ENCODE peak calls at places on chromosomes 4 and X, in four cellular contexts. One of them, this sample, is unnamed.

GRCh38 chrX:319579-320125 is 1.1 kb upstream of the GTPBP6 start:
- DNase-seq in MM.1S: no peak
- DNase-seq in GM12865: no peak
- DNase-seq in cardiac fibroblast: no peak
- DNase-seq in this sample: no peak

GRCh38 chr4:47876310-47876709 is 38.1 kb downstream of the NFXL1 start:
- DNase-seq in MM.1S: no peak
- DNase-seq in GM12865: no peak
- DNase-seq in cardiac fibroblast: peak
- DNase-seq in this sample: no peak

GRCh38 chr4:106329027-106329618 is 12.8 kb downstream of the AIMP1 start:
- DNase-seq in MM.1S: peak
- DNase-seq in GM12865: peak
- DNase-seq in cardiac fibroblast: peak
- DNase-seq in this sample: peak

GRCh38 chr4:7807351-7807921 is 132.2 kb downstream of the AFAP1 start:
- DNase-seq in MM.1S: no peak
- DNase-seq in GM12865: no peak
- DNase-seq in cardiac fibroblast: peak
- DNase-seq in this sample: no peak

GRCh38 chr4:20299515-20299914 is 47.8 kb downstream of the SLIT2 start:
- DNase-seq in MM.1S: peak
- DNase-seq in GM12865: peak
- DNase-seq in cardiac fibroblast: peak
- DNase-seq in this sample: no peak

GRCh38 chrX:153805436-153805835 is 11.0 kb downstream of the SSR4 start:
- DNase-seq in MM.1S: no peak
- DNase-seq in GM12865: no peak
- DNase-seq in cardiac fibroblast: no peak
- DNase-seq in this sample: no peak

GRCh38 chr4:153950100-153950979 is 161.5 kb upstream of the SFRP2 start:
- DNase-seq in MM.1S: peak
- DNase-seq in GM12865: peak
- DNase-seq in cardiac fibroblast: no peak
- DNase-seq in this sample: no peak

GRCh38 chr4:183140911-183141320 is 41.9 kb downstream of the WWC2 start:
- DNase-seq in MM.1S: no peak
- DNase-seq in GM12865: no peak
- DNase-seq in cardiac fibroblast: peak
- DNase-seq in this sample: no peak